ENCODE peak calls at places on chromosome 16, in five cellular contexts. N, Q, I, L and W are unnamed samples.

GRCh38 chr16:67719778-67720144 is 645 bp upstream of the GFOD2 start:
- DNase-seq in N (peak; percentile 58), Q (peak; percentile 88), I (peak; percentile 29), L (peak; percentile 63), W (peak; percentile 67)

GRCh38 chr16:82651921-82652601 is 25.3 kb downstream of the CDH13 start:
- DNase-seq in N (no peak), Q (no peak), I (peak; percentile 53), L (no peak), W (no peak)

GRCh38 chr16:62298567-62298966 is 262.3 kb upstream of the CDH8 start:
- DNase-seq in N (no peak), Q (no peak), I (no peak), L (no peak), W (no peak)

GRCh38 chr16:69017036-69017783 is 88.2 kb upstream of the HAS3 start:
- DNase-seq in N (peak; percentile 56), Q (peak; percentile 14), I (no peak), L (peak; percentile 85), W (peak; percentile 85)

GRCh38 chr16:15518412-15519351 is 84.3 kb downstream of the BMERB1 start:
- DNase-seq in N (peak; percentile 82), Q (peak; percentile 41), I (no peak), L (peak; percentile 76), W (peak; percentile 90)

GRCh38 chr16:55663770-55664677 is 8.2 kb downstream of the SLC6A2 start:
- DNase-seq in N (no peak), Q (peak; percentile 54), I (no peak), L (no peak), W (no peak)

GRCh38 chr16:22933173-22933572 is 119.2 kb downstream of the HS3ST2 start:
- DNase-seq in N (no peak), Q (no peak), I (no peak), L (no peak), W (no peak)

GRCh38 chr16:77211880-77212735 is 12.9 kb downstream of the SYCE1L start:
- DNase-seq in N (peak; percentile 83), Q (peak; percentile 92), I (peak; percentile 42), L (no peak), W (peak; percentile 34)

GRCh38 chr16:2854700-2855309 is 3.2 kb downstream of the PRSS22 start:
- DNase-seq in N (no peak), Q (no peak), I (no peak), L (no peak), W (no peak)

GRCh38 chr16:70663524-70664324 is 17.4 kb downstream of the IL34 start:
- DNase-seq in N (no peak), Q (no peak), I (no peak), L (no peak), W (no peak)

GRCh38 chr16:48616571-48616970 is 6.6 kb upstream of the N4BP1 start:
- DNase-seq in N (no peak), Q (no peak), I (no peak), L (no peak), W (no peak)

GRCh38 chr16:65959978-65960377 is 406.5 kb upstream of the CDH5 start:
- DNase-seq in N (no peak), Q (no peak), I (no peak), L (no peak), W (no peak)

GRCh38 chr16:60206511-60206910 is 1472.4 kb upstream of the GOT2 start:
- DNase-seq in N (no peak), Q (peak; percentile 79), I (no peak), L (no peak), W (no peak)

GRCh38 chr16:24685539-24686432 is 43.7 kb upstream of the TNRC6A start:
- DNase-seq in N (peak; percentile 58), Q (peak; percentile 92), I (no peak), L (peak; percentile 82), W (peak; percentile 76)

GRCh38 chr16:24508614-24509013 is 30.8 kb upstream of the RBBP6 start:
- DNase-seq in N (no peak), Q (peak; percentile 45), I (no peak), L (peak; percentile 79), W (peak; percentile 68)

GRCh38 chr16:88341551-88342290 is 41.0 kb upstream of the ZNF469 start:
- DNase-seq in N (no peak), Q (no peak), I (no peak), L (no peak), W (no peak)

GRCh38 chr16:77002644-77003043 is 188.3 kb upstream of the MON1B start:
- DNase-seq in N (no peak), Q (no peak), I (no peak), L (no peak), W (no peak)

GRCh38 chr16:28051486-28051885 is 12.0 kb downstream of the GSG1L start:
- DNase-seq in N (no peak), Q (no peak), I (no peak), L (no peak), W (no peak)

GRCh38 chr16:9159839-9160550 is 68.6 kb downstream of the HAPSTR1 start:
- DNase-seq in N (peak; percentile 62), Q (peak; percentile 86), I (peak; percentile 56), L (peak; percentile 66), W (peak; percentile 51)

GRCh38 chr16:68786685-68787418 is 49.8 kb downstream of the CDH1 start:
- DNase-seq in N (no peak), Q (no peak), I (no peak), L (peak; percentile 44), W (peak; percentile 41)

DNA sequence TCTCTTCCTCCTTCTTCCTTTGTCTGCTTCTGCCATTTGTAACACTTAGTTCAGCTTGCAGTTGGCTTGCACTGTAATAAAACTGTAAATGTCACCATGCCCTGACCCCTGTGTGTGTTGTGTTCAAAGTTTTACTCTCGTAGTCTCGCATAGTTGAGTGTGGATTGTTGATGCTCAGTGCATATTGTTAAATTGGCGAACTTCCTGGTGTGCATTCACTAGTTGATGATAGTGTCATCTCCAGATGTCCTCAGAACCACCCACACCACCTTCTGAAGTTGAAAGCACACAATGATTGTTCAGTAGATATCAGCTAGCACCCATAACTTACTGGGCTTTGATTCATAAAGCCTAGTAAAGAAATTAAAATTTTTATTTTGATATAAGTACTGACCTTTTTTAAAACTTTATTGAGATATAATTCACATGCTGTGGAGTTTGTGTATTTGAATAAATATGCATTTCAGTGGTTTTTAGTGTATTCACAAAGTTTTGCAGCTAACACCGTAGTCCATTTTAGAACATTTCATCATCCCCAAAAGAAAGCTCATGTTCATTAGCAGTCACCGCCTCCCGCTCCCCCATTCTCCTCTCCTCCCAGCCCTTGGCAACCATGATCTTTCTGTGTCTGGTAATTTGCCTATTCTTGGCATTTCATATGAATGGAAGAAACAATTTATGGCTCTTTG is 25.0 kb downstream of the USP10 start:
- DNase-seq in N (no peak), Q (no peak), I (no peak), L (peak; percentile 44), W (peak; percentile 49)
- H3K27ac ChIP-seq in N (no peak overlapping the region), Q (peak overlapping the region; percentile 79), I (no peak overlapping the region), L (peak overlapping the region; percentile 27), W (no peak overlapping the region)

GRCh38 chr16:57479422-57480126 is 6.7 kb downstream of the DOK4 start:
- DNase-seq in N (no peak), Q (peak; percentile 92), I (no peak), L (peak; percentile 54), W (peak; percentile 74)
- H3K4me2 ChIP-seq in N (peak overlapping the region; percentile 93), Q (peak overlapping the region; percentile 97), I (no peak overlapping the region), L (peak overlapping the region; percentile 90), W (peak overlapping the region; percentile 83)

GRCh38 chr16:85879975-85880831 is 18.8 kb upstream of the IRF8 start:
- DNase-seq in N (no peak), Q (no peak), I (no peak), L (no peak), W (no peak)
- H3K27ac ChIP-seq in N (no peak overlapping the region), Q (no peak overlapping the region), I (no peak overlapping the region), L (no peak overlapping the region), W (no peak overlapping the region)

GRCh38 chr16:8109510-8110369 is 480.6 kb downstream of the TMEM114 start:
- DNase-seq in N (no peak), Q (no peak), I (no peak), L (no peak), W (no peak)
- H3K4me2 ChIP-seq in N (peak overlapping the region; percentile 47), Q (no peak overlapping the region), I (no peak overlapping the region), L (no peak overlapping the region), W (no peak overlapping the region)

DNA sequence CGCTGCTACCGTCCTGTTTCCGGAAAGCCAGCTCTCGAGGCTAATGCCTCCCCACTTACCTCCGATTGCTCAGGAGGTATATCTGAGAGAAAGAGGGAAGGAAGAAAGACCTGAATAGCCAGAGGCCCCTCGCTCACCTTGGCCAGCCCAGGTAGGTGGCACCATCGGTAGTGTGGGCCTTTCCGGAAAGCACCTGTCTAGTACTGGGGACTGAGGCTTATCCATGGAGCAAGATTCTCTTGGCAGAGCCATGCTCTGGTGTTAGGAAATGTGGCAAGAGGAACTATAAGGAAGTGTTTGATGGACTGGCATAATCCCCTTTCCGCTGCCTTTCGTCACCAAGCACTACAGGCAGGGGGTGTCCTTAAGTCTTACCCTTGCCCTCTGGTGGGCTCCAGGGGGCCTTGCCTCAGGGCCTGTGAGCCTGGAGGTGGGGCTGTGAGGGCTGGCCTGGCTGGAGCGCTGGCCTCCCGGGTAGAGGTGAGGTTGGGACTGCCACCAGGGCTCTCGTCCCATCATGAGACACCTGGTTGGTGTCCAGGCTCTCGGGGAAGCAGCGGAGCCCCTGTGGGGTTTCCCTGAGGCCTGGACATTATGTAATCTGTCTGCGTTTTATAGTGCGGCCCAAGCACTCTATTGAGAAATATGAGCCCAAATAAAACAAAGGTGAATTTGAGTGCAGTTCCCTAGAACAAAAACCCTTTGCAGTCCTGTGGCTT is 2.9 kb downstream of the CMIP start:
- DNase-seq in N (no peak), Q (no peak), I (no peak), L (no peak), W (no peak)
- H3K27ac ChIP-seq in N (peak overlapping the region; percentile 99), Q (no peak overlapping the region), I (no peak overlapping the region), L (no peak overlapping the region), W (no peak overlapping the region)

DNA sequence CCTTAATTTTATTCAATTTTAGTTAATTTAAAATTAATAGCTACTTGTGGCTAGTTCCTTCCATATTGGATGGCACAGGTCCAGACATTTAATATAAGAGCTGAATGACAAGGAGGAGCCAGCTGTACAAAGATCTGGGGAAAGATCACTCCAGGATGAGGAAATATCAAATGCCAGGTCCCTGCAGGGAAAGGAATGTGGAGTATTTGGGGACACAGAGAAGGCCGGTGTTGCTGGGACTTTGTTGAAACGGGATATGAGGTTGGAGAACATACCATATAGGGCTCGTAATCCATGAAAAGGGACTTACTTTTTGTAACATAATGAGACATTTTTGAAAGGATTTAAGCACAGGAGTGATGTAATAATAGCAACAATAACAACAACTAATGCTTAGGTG is 426.8 kb downstream of the HS3ST4 start:
- DNase-seq in N (no peak), Q (peak; percentile 91), I (no peak), L (no peak), W (no peak)
- H3K4me2 ChIP-seq in N (no peak overlapping the region), Q (no peak overlapping the region), I (no peak overlapping the region), L (no peak overlapping the region), W (no peak overlapping the region)